ENCODE peak calls at places on chromosomes 6 and 20, in nine cellular contexts. P is MM.1S; Q is neural progenitor cell; J is adrenal gland; B is Peyer's patch; T is stomach; D is endothelial cell; U is CD4-positive, alpha-beta T cell; S is progenitor cell of endocrine pancreas. L is an unnamed sample.
A peak's percentile ranks its signal among the peaks of the same experiment; 100 is the strongest.

GRCh38 chr6:112524071-112524470 is 176.9 kb downstream of the RFPL4B start:
- DNase-seq in B (no peak), J (no peak), U (no peak), Q (no peak), D (no peak), P (no peak), T (no peak), S (no peak), L (no peak)

GRCh38 chr20:63682384-63683139 is 13.9 kb upstream of the TNFRSF6B start:
- DNase-seq in U (no peak), B (no peak), T (peak; percentile 68), S (no peak), D (no peak), J (peak; percentile 75), P (no peak), Q (no peak), L (no peak)

GRCh38 chr6:56513631-56514030 is 129.1 kb downstream of the DST start:
- DNase-seq in B (no peak), P (no peak), U (no peak), D (no peak), J (no peak), S (no peak), T (no peak), Q (no peak), L (no peak)

GRCh38 chr6:109304284-109305015 is 77.8 kb downstream of the CD164 start:
- DNase-seq in B (no peak), U (no peak), P (no peak), S (no peak), T (no peak), Q (no peak), D (no peak), J (no peak), L (no peak)

GRCh38 chr20:36624068-36624813 is 18.7 kb downstream of the RAB5IF start:
- DNase-seq in T (peak; percentile 74), B (peak; percentile 71), D (no peak), Q (no peak), P (no peak), S (no peak), U (no peak), J (no peak), L (no peak)

GRCh38 chr6:136076496-136076895 is 173.6 kb downstream of the MTFR2 start:
- DNase-seq in T (no peak), J (no peak), S (no peak), P (no peak), D (no peak), B (no peak), U (no peak), Q (no peak), L (no peak)

GRCh38 chr6:38436726-38437465 is 202.8 kb downstream of the BTBD9 start:
- DNase-seq in D (no peak), P (no peak), Q (peak; percentile 12), S (no peak), B (no peak), U (no peak), J (no peak), T (no peak), L (no peak)

GRCh38 chr6:148448371-148449010 is 105.9 kb downstream of the SASH1 start:
- DNase-seq in Q (no peak), P (no peak), U (no peak), S (no peak), D (no peak), B (no peak), J (no peak), T (no peak), L (no peak)

GRCh38 chr6:7148100-7148822 is 40.5 kb downstream of the RREB1 start:
- DNase-seq in P (no peak), D (no peak), S (no peak), U (no peak), Q (no peak), B (no peak), T (no peak), J (no peak), L (no peak)

GRCh38 chr6:158057213-158057987 is 75.7 kb downstream of the SYNJ2 start:
- DNase-seq in P (no peak), J (peak; percentile 54), Q (no peak), S (no peak), B (no peak), D (no peak), U (no peak), T (no peak), L (no peak)

GRCh38 chr6:5638666-5639065 is 368.1 kb downstream of the NRN1 start:
- DNase-seq in D (no peak), B (no peak), S (no peak), P (no peak), U (no peak), Q (no peak), T (no peak), J (no peak), L (no peak)

GRCh38 chr6:159522877-159523547 is 170.0 kb downstream of the SOD2 start:
- DNase-seq in D (no peak), P (no peak), T (no peak), J (no peak), U (no peak), S (no peak), B (no peak), Q (no peak), L (no peak)

GRCh38 chr6:159527351-159527750 is 165.7 kb downstream of the SOD2 start:
- DNase-seq in S (no peak), J (no peak), P (no peak), Q (peak; percentile 20), B (no peak), D (no peak), U (no peak), T (no peak), L (no peak)

GRCh38 chr6:159525445-159526031 is 167.5 kb downstream of the SOD2 start:
- DNase-seq in S (no peak), P (no peak), B (no peak), U (no peak), Q (peak; percentile 28), T (no peak), D (no peak), J (no peak), L (no peak)

GRCh38 chr6:159520002-159520401 is 173.0 kb downstream of the SOD2 start:
- DNase-seq in D (no peak), T (no peak), Q (no peak), J (no peak), P (no peak), U (no peak), B (no peak), S (no peak), L (no peak)

DNA sequence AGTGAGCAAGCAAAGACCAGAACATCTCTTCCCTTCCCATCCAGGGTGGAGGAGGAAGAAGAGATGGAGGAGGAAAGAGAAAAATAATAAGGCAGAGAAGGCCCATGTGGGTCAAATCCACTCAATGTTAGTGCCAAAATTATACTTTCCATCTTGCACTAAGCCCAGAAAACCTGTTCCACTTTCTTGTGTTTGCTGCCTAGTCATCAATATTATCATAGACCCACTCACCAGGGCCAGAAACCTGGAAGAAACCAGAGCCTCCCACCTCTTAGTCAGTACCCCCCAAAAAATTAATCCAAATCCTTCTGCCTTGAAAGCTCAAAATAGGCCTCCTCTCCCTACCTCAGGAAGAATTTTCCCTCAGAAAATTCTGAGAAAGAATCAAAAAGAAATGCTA is 171.1 kb downstream of the SOD2 start:
- DNase-seq in D (no peak), U (no peak), B (no peak), T (no peak), Q (no peak), J (no peak), S (no peak), P (no peak), L (no peak)
- TF ChIP-seq CTCF in D (no peak), U (no peak), B (no peak), T (no peak), Q (no peak), J (no peak), S (no peak), P (no peak), L (no peak)

GRCh38 chr20:46406200-46406985 is at the start of gene ELMO2:
- DNase-seq in J (peak; percentile 99), P (peak; percentile 97), T (peak; percentile 99), D (peak; percentile 95), U (peak; percentile 94), B (peak; percentile 96), Q (peak; percentile 99), S (peak; percentile 94), L (peak; percentile 97)

GRCh38 chr20:46411637-46412036 is 5.2 kb upstream of the ELMO2 start:
- DNase-seq in Q (no peak), B (no peak), S (no peak), P (no peak), T (no peak), D (no peak), U (no peak), J (no peak), L (no peak)

GRCh38 chr20:46408281-46408731 is 1.9 kb upstream of the ELMO2 start:
- DNase-seq in B (no peak), U (no peak), Q (no peak), J (no peak), D (no peak), P (no peak), T (no peak), S (no peak), L (no peak)

GRCh38 chr20:46407671-46407996 is 1.2 kb upstream of the ELMO2 start:
- DNase-seq in J (no peak), P (peak; percentile 27), U (no peak), Q (no peak), S (no peak), D (no peak), T (no peak), B (no peak), L (no peak)

GRCh38 chr20:46406986-46407670 is 713 bp upstream of the ELMO2 start:
- DNase-seq in J (peak; percentile 81), Q (peak; percentile 42), P (peak; percentile 71), U (peak; percentile 83), D (peak; percentile 17), T (peak; percentile 79), B (peak; percentile 86), S (no peak), L (peak; percentile 45)
- TF ChIP-seq CTCF in J (no peak), Q (no peak), P (no peak), U (no peak), D (no peak), T (no peak), B (no peak), S (no peak), L (no peak)

GRCh38 chr20:57711311-57711712 is 1.5 kb upstream of the PMEPA1 start:
- DNase-seq in B (no peak), T (no peak), D (no peak), Q (no peak), P (no peak), J (no peak), S (no peak), U (no peak), L (no peak)
- TF ChIP-seq CTCF in B (no peak), T (no peak), D (no peak), Q (no peak), P (no peak), J (no peak), S (peak; percentile 11), U (no peak), L (no peak)

DNA sequence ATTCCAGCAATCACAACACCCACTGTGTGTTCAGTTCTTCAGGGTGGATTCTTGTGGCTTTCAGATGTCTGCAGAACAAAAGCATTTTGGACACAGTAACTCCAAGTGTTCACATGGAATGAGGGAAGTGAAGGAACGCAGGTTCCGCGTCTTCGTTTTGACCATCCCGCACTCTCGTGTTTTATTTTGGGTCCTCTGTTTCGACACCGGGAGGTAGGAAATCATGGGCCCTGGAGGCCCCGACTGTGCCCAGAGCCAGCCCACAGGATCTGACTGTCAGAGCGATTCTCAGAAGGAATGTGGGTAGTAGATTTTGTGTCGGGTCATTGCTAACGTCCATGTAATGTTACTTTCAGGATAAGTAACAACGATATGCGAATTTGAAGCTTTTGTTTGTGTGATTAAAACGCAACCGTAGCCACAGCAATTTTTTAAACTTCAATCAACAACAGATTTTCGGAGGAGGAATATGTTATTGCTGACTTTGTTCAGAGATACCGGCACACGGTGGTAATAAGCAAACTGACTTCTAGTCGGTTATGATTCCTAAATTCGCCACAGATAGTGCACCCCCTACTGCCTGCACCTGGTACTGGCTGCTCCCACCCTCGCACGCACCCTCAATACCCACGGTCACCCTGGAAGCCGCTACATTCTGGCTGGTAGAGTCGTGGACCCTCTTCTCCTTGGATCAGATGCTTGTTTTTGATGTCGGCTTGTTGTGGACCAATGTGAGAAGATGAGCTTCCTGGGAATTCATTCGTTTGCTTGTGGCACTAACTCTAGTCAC is 10.5 kb downstream of the NPEPL1 start:
- DNase-seq in J (peak; percentile 15), D (no peak), S (no peak), B (no peak), P (no peak), T (no peak), Q (no peak), U (peak; percentile 34), L (no peak)
- TF ChIP-seq CTCF in J (peak; percentile 8), D (peak; percentile 42), S (peak; percentile 27), B (no peak), P (peak; percentile 33), T (no peak), Q (peak; percentile 36), U (peak; percentile 19), L (no peak)

L was measured in mesothelial cell of epicardium.